ENCODE peak calls at places on chromosomes 6 and 20, in eight cellular contexts. Q, J, R, N, A, L, S and F are unnamed samples.

GRCh38 chr20:5719861-5720401 is 30.3 kb upstream of the SHLD1 start:
- DNase-seq in S (no peak), N (no peak), R (peak), A (no peak), Q (no peak), L (peak), J (peak), F (no peak)

GRCh38 chr6:111450087-111450486 is 32.9 kb downstream of the REV3L start:
- DNase-seq in L (no peak), S (no peak), N (no peak), R (no peak), A (no peak), J (no peak), Q (no peak), F (no peak)

GRCh38 chr6:125658759-125659431 is 90.5 kb upstream of the HEY2 start:
- DNase-seq in A (no peak), J (peak), R (no peak), Q (no peak), L (no peak), N (no peak), S (no peak), F (no peak)

GRCh38 chr6:92849636-92850035 is 569.7 kb downstream of the EPHA7 start:
- DNase-seq in Q (peak), J (no peak), R (no peak), S (no peak), N (no peak), L (no peak), A (no peak), F (no peak)

GRCh38 chr20:35005463-35005961 is 49.8 kb downstream of the MYH7B start:
- DNase-seq in L (no peak), S (peak), R (no peak), J (no peak), Q (no peak), A (no peak), N (no peak), F (no peak)

GRCh38 chr20:17171750-17172149 is 55.1 kb upstream of the PCSK2 start:
- DNase-seq in L (no peak), N (no peak), S (no peak), R (no peak), A (no peak), Q (no peak), J (no peak), F (no peak)

GRCh38 chr6:105849741-105850140 is 236.4 kb upstream of the PRDM1 start:
- DNase-seq in N (no peak), R (peak), A (no peak), S (no peak), L (no peak), Q (no peak), J (no peak), F (peak)

GRCh38 chr20:38345643-38346042 is 639 bp upstream of the LBP start:
- DNase-seq in J (no peak), L (peak), N (no peak), A (no peak), R (no peak), Q (no peak), S (no peak), F (no peak)

GRCh38 chr20:41738584-41739193 is 120.5 kb upstream of the CHD6 start:
- DNase-seq in N (peak), Q (peak), J (peak), L (peak), A (no peak), S (no peak), R (peak), F (no peak)

GRCh38 chr6:45642331-45643126 is 264.8 kb upstream of the SUPT3H start:
- DNase-seq in L (no peak), J (no peak), Q (no peak), S (no peak), N (no peak), R (no peak), A (no peak), F (no peak)

GRCh38 chr6:47414517-47415167 is 62.9 kb upstream of the CD2AP start:
- DNase-seq in R (peak), L (peak), Q (peak), A (peak), N (no peak), J (peak), S (no peak), F (no peak)

GRCh38 chr20:44576297-44576696 is 6.1 kb upstream of the PKIG start:
- DNase-seq in A (no peak), Q (peak), L (peak), J (no peak), R (peak), S (no peak), N (no peak), F (no peak)

GRCh38 chr20:64156886-64157875 is 7.1 kb upstream of the MYT1 start:
- DNase-seq in L (no peak), Q (no peak), J (no peak), S (peak), N (no peak), A (no peak), R (no peak), F (no peak)

GRCh38 chr6:2799936-2800527 is 34.8 kb downstream of the WRNIP1 start:
- DNase-seq in L (no peak), Q (no peak), A (no peak), J (no peak), R (no peak), N (no peak), S (no peak), F (peak)

GRCh38 chr6:54718541-54719023 is 128.0 kb upstream of the FAM83B start:
- DNase-seq in L (no peak), A (no peak), J (peak), R (no peak), S (no peak), Q (no peak), N (no peak), F (no peak)

GRCh38 chr20:38187512-38187911 is 22.4 kb upstream of the TGM2 start:
- DNase-seq in A (no peak), L (peak), J (no peak), N (no peak), R (peak), Q (peak), S (no peak), F (no peak)

GRCh38 chr6:126947070-126947469 is 171.4 kb upstream of the RSPO3 start:
- DNase-seq in R (peak), A (no peak), L (no peak), Q (no peak), J (no peak), S (no peak), N (no peak), F (peak)

GRCh38 chr6:53651764-53652401 is 13.7 kb downstream of the KLHL31 start:
- DNase-seq in J (peak), S (peak), Q (peak), R (peak), N (peak), L (peak), A (no peak), F (no peak)
- TF ChIP-seq CTCF in J (no peak), S (peak), Q (peak), R (no peak), N (peak), L (peak), A (peak), F (peak)

GRCh38 chr20:51022803-51023616 is at the start of gene KCNG1:
- DNase-seq in A (no peak), J (peak), N (peak), Q (peak), L (no peak), S (peak), R (peak), F (peak)

GRCh38 chr20:51020657-51021056 is 2.2 kb downstream of the KCNG1 start:
- DNase-seq in A (no peak), R (no peak), J (no peak), L (no peak), N (no peak), S (no peak), Q (peak), F (no peak)

GRCh38 chr20:51022227-51022802 is 592 bp downstream of the KCNG1 start:
- DNase-seq in S (no peak), J (peak), Q (no peak), N (no peak), A (no peak), R (no peak), L (no peak), F (no peak)

GRCh38 chr20:51019598-51020592 is 3.0 kb downstream of the KCNG1 start:
- DNase-seq in J (peak), N (no peak), R (no peak), L (no peak), A (no peak), S (no peak), Q (no peak), F (peak)

DNA sequence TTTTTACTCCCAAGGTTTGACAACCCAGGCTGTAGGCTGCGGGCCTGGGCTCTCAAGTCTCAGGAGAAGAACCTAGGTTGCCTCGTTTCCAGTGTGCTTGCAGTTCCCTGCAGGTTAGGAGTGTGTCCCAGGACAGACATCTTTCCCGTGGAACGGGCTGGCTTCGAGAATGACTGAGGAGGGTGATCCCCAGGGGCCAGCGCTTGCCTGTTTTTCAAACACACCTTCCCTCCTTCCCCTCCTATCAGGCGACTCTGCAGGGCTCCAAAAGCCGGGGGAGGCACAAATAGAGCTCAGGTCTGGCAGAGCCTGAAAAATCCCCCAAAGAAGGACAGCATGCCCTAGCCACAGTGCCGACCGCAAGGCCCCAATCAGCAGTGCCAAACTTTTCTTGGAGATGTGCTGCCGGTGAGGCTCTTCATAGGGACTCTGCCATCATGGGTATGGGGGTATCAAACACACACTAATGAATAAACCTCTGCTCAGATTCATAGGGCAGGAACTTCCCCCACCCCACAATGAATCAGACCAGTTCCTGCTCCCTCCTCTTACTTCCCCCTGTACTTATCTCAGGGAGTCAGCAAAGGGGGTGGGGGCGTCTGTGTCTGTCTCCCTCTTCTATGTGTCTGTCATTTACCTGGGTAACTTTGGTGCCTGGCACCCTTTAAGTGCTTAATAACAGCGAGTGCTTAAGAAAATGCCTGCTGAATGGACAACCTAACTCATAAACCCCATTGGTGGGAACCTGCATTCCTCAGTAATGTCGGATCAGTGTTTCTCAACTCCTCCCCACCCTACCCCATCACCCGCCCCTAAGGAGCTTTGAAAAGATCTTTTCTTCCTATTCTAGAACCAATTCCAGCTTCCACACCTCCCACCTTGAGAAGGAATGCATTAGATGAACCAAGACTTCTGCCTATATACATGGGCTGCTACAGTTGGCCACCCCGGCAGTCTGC is 1.6 kb downstream of the KCNG1 start:
- DNase-seq in R (peak), N (no peak), S (no peak), Q (peak), A (no peak), J (peak), L (no peak), F (peak)
- H3K4me3 ChIP-seq in R (peak), N (peak), S (no peak), Q (peak), A (no peak), J (peak), L (no peak), F (peak)

GRCh38 chr6:115540077-115540869 is 520.4 kb downstream of the FRK start:
- DNase-seq in R (no peak), S (no peak), A (no peak), J (no peak), N (no peak), L (no peak), Q (no peak), F (no peak)

GRCh38 chr6:115539531-115539930 is 521.2 kb downstream of the FRK start:
- DNase-seq in J (no peak), S (no peak), Q (no peak), R (no peak), L (no peak), A (no peak), N (no peak), F (no peak)

GRCh38 chr6:115544765-115545409 is 515.8 kb downstream of the FRK start:
- DNase-seq in J (no peak), N (no peak), Q (no peak), S (peak), L (no peak), A (no peak), R (peak), F (no peak)

GRCh38 chr6:115545410-115545986 is 515.2 kb downstream of the FRK start:
- DNase-seq in S (peak), R (no peak), A (no peak), L (peak), J (no peak), N (no peak), Q (peak), F (no peak)
- TF ChIP-seq CTCF in S (no peak), R (peak), A (no peak), L (peak), J (no peak), N (peak), Q (peak), F (peak)

GRCh38 chr20:58179432-58180099 is 48.9 kb downstream of the ANKRD60 start:
- DNase-seq in L (peak), J (peak), S (peak), Q (peak), N (no peak), A (no peak), R (no peak), F (no peak)
- H3K4me3 ChIP-seq in L (peak), J (no peak), S (no peak), Q (peak), N (peak), A (peak), R (peak), F (no peak)

GRCh38 chr6:168189679-168190405 is 110.8 kb upstream of the FRMD1 start:
- DNase-seq in A (no peak), R (no peak), N (no peak), J (no peak), S (no peak), Q (no peak), L (no peak), F (no peak)

GRCh38 chr6:168192901-168193815 is 114.1 kb upstream of the FRMD1 start:
- DNase-seq in L (no peak), N (no peak), A (no peak), R (no peak), S (peak), J (no peak), Q (no peak), F (no peak)

GRCh38 chr6:168193816-168194701 is 115.0 kb upstream of the FRMD1 start:
- DNase-seq in R (no peak), Q (peak), A (no peak), S (no peak), L (peak), N (peak), J (no peak), F (no peak)

GRCh38 chr6:168190646-168191443 is 111.8 kb upstream of the FRMD1 start:
- DNase-seq in R (no peak), Q (no peak), S (no peak), A (no peak), N (no peak), L (no peak), J (no peak), F (no peak)

DNA sequence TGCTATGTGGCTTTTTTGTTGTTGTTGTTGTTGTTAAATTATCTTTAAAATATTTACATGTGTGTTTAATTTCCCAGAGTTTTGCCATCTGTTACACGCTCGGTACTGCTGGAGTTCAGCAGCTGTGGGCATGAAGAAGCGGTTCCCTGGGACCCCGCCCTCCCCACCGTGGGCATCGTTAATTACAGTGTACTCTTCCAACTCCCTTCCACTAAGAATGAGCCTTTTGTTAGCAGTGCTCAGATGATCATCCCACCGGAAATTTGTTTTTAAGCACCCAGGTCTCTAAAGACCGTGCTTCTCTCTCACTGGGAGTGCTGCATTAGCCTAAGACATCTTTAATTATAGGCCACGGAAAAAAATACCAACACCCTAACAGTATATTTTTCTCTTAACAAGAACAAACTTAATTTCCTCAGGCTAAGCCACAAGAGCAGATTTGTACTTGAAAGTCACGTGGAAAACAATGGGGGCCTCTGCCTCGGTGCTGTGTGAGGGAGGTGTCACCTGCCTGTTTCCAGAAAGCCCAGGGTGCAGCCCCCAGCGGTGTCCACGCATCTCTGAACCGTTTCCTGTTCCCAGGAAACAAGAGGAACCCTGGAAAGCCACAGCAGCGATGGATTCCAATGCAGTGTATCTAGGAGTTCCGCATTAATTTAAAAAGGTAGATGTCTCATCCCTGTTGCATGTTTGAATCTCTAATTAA is 113.3 kb upstream of the FRMD1 start:
- DNase-seq in S (no peak), J (no peak), Q (no peak), A (no peak), R (no peak), N (no peak), L (no peak), F (no peak)
- TF ChIP-seq CTCF in S (no peak), J (no peak), Q (no peak), A (no peak), R (no peak), N (no peak), L (no peak), F (no peak)

GRCh38 chr6:6694825-6695710 is 106.5 kb downstream of the LY86 start:
- DNase-seq in L (no peak), S (no peak), A (no peak), Q (peak), R (no peak), J (no peak), N (no peak), F (no peak)

GRCh38 chr6:6697620-6698019 is 109.1 kb downstream of the LY86 start:
- DNase-seq in N (no peak), A (no peak), R (no peak), J (peak), L (no peak), Q (no peak), S (no peak), F (peak)

GRCh38 chr6:6694368-6694780 is 105.9 kb downstream of the LY86 start:
- DNase-seq in N (no peak), Q (peak), S (no peak), J (no peak), A (no peak), R (no peak), L (no peak), F (no peak)

GRCh38 chr6:6696867-6697531 is 108.5 kb downstream of the LY86 start:
- DNase-seq in R (peak), L (peak), S (peak), J (peak), N (peak), A (no peak), Q (peak), F (no peak)

DNA sequence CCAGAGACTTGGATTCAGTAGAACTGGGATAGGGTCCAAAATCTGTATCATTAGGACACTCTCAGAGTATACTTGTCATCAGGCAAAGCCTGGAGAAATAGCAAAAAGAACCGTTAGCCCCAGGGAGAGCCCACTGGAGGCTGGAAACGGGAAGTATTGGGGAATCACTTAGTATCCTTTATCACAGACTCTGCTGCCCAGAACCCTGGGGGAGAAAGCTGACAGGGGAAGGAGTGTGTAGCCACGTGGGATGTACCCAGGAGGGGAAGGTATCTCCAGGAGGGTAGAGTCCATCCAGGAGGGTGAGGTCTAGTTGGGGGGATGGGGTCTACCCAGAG is 107.2 kb downstream of the LY86 start:
- DNase-seq in J (no peak), A (no peak), R (peak), N (no peak), S (no peak), L (no peak), Q (no peak), F (no peak)
- H3K4me3 ChIP-seq in J (no peak), A (no peak), R (no peak), N (no peak), S (no peak), L (no peak), Q (peak), F (no peak)

DNA sequence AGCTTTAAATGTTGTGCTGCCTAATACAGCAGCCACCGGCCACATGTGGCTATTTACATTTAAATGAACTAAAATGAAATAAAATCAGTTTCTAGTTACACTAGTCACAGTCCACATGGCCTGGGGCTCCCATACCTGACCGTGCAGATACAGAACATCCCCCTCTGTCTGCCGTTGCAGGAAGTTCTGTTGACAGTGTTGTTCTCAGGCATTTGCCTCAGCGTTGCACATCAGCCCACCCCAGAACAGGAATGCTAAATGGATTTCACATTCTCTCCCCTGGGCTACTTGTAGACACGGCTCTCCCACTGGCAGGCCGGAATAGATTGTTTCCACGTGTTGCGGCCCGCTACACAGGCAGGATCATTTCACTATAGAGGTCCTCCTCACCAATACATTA is 26.3 kb downstream of the JAG1 start:
- DNase-seq in S (no peak), R (peak), Q (peak), N (no peak), J (no peak), A (no peak), L (peak), F (no peak)
- TF ChIP-seq CTCF in S (no peak), R (peak), Q (peak), N (peak), J (peak), A (peak), L (peak), F (peak)

GRCh38 chr6:143685653-143686052 is 7.9 kb downstream of the PHACTR2 start:
- DNase-seq in S (no peak), A (no peak), L (no peak), Q (no peak), R (no peak), J (no peak), N (no peak), F (no peak)

GRCh38 chr6:143689852-143690251 is 12.1 kb downstream of the PHACTR2 start:
- DNase-seq in A (no peak), Q (peak), R (no peak), S (no peak), L (no peak), N (no peak), J (peak), F (peak)

GRCh38 chr6:143688681-143689080 is 10.9 kb downstream of the PHACTR2 start:
- DNase-seq in R (no peak), L (no peak), N (no peak), A (no peak), J (no peak), S (no peak), Q (no peak), F (no peak)

GRCh38 chr6:143684484-143684883 is 6.7 kb downstream of the PHACTR2 start:
- DNase-seq in S (no peak), A (no peak), R (no peak), N (no peak), J (no peak), Q (no peak), L (no peak), F (no peak)

DNA sequence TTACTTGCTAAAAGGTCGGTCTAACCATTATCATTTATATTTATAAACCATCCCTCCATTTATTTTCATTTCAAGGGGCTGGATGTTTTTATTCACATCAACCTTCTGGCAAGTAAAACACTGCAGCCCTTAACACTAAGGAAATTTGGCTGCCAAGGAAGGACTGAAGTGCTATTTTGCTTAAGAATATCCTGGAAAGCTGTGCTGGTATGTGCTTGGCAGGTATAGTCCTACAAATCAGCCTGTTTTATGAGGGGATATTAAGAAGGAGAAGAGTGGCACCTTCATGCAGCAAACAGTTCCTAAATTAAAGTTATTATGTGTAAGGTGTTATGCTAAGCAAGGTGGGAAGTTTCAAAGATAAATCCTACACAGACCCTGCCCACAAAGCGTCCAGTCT is 9.8 kb downstream of the PHACTR2 start:
- DNase-seq in S (no peak), J (no peak), N (no peak), Q (no peak), L (no peak), R (no peak), A (no peak), F (no peak)
- H3K4me3 ChIP-seq in S (no peak), J (no peak), N (no peak), Q (no peak), L (no peak), R (no peak), A (no peak), F (peak)